ENCODE peak calls at places on chromosomes 5 and 9, in nine cellular contexts. Q is PC-3, W is neuronal stem cell, L is IMR-90, J is fibroblast of lung, Z is mesenchymal stem cell, I is HCT116, O is neural progenitor cell, D is GM23248. K is an unnamed sample.
A peak's percentile ranks its signal among the peaks of the same experiment; 100 is the strongest.

GRCh38 chr5:69367697-69368279 is 1.5 kb downstream of the AK6 start:
- DNase-seq in W (no peak), Z (peak; percentile 11), Q (peak; percentile 4), I (no peak), D (no peak), J (no peak), O (no peak), L (no peak), K (no peak)

GRCh38 chr9:92561374-92562329 is 25.9 kb upstream of the ECM2 start:
- DNase-seq in W (no peak), Z (peak; percentile 28), I (no peak), J (peak; percentile 85), D (peak; percentile 31), Q (peak; percentile 69), L (peak; percentile 74), O (no peak), K (no peak)

GRCh38 chr5:169153405-169153804 is 147.5 kb downstream of the SLIT3 start:
- DNase-seq in Z (peak; percentile 15), J (no peak), W (no peak), I (no peak), D (no peak), L (no peak), O (no peak), Q (no peak), K (no peak)

GRCh38 chr9:23829580-23830458 is 3.8 kb upstream of the ELAVL2 start:
- DNase-seq in L (peak; percentile 2), O (peak; percentile 77), D (peak; percentile 49), J (no peak), I (no peak), Z (peak; percentile 40), Q (peak; percentile 54), W (no peak), K (no peak)

GRCh38 chr5:91499943-91500531 is 116.9 kb upstream of the ARRDC3 start:
- DNase-seq in O (peak; percentile 70), D (peak; percentile 63), W (peak; percentile 48), Q (peak; percentile 82), J (peak; percentile 39), L (peak; percentile 54), I (peak; percentile 42), Z (peak; percentile 63), K (no peak)

GRCh38 chr5:5104550-5104949 is 35.6 kb upstream of the ADAMTS16 start:
- DNase-seq in Z (no peak), L (no peak), W (no peak), J (no peak), I (no peak), D (no peak), O (no peak), Q (peak; percentile 52), K (no peak)

GRCh38 chr5:171127314-171127713 is 181.7 kb upstream of the TLX3 start:
- DNase-seq in O (no peak), J (peak; percentile 45), Q (no peak), D (peak; percentile 12), I (no peak), Z (no peak), L (peak; percentile 57), W (no peak), K (no peak)

GRCh38 chr9:105661011-105661410 is 1.2 kb upstream of the TAL2 start:
- DNase-seq in O (no peak), I (no peak), Z (no peak), J (no peak), L (no peak), D (no peak), Q (no peak), W (no peak), K (no peak)

GRCh38 chr9:20760246-20760901 is 76.3 kb downstream of the FOCAD start:
- DNase-seq in O (no peak), Q (no peak), I (no peak), J (no peak), D (no peak), L (no peak), W (no peak), Z (no peak), K (no peak)

GRCh38 chr5:38653389-38653788 is 96.9 kb upstream of the LIFR start:
- DNase-seq in I (no peak), O (no peak), Q (no peak), D (no peak), J (no peak), Z (no peak), W (no peak), L (no peak), K (no peak)

GRCh38 chr5:64838376-64838775 is 69.6 kb downstream of the CWC27 start:
- DNase-seq in J (peak; percentile 39), O (no peak), D (no peak), L (peak; percentile 68), W (no peak), I (no peak), Z (peak; percentile 52), Q (no peak), K (no peak)

GRCh38 chr9:130981002-130981760 is 27.8 kb upstream of the LAMC3 start:
- DNase-seq in Q (no peak), Z (no peak), O (no peak), L (no peak), D (no peak), W (no peak), J (no peak), I (no peak), K (no peak)

GRCh38 chr9:1721219-1721618 is 293.9 kb upstream of the SMARCA2 start:
- DNase-seq in D (no peak), W (no peak), J (no peak), O (no peak), I (no peak), L (no peak), Q (no peak), Z (no peak), K (no peak)

DNA sequence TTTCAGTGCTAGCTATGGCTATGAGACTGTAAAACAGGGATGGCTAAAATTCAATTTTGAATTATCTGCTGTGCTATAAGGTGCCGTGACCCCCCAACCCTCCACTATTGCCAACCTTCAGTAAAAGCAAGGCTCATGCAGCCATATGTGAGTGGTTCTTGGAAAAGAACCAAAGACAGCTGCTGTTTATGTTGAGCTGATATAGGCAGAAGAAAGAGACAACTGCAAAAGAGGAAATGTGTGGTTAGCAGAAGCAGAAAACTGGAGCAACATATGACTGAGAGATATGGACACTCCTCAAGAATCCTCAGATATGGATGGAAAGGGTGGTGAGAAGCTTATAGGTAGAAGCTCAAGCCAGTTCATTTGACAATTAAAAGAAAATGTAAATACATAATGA is 200.3 kb downstream of the TLE1 start:
- DNase-seq in J (peak; percentile 20), I (no peak), W (no peak), O (no peak), D (no peak), L (peak; percentile 79), Q (no peak), Z (peak; percentile 45), K (no peak)
- H3K36me3 ChIP-seq in J (no peaks in the 10 kb centered on the region), I (no peaks in the 10 kb centered on the region), W (no peaks in the 10 kb centered on the region), O (no peaks in the 10 kb centered on the region), D (no peaks in the 10 kb centered on the region), L (no peaks in the 10 kb centered on the region), Q (no peaks in the 10 kb centered on the region), Z (no peaks in the 10 kb centered on the region), K (no peaks in the 10 kb centered on the region)

DNA sequence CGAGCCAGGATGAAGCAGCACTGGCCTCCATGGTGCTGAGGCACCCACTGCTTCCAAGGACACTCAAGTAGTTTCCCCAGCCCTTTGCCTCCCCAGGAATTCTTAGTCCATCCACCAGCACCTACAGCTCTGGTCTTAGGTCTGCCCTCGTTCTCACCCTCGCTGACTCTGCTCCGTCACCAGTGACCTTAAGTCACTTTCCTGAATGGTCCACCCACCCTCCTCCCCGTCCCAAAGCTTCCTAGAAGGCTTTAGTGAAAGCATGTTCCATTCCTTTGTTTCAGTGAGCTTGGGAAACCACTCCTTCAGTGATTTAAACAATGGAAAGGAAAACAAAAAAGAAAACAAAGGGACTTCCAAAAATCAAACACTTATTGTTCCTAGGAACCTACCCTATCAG is 54.6 kb upstream of the MAP3K1 start:
- DNase-seq in Z (no peak), W (peak; percentile 15), L (no peak), J (no peak), I (no peak), D (no peak), Q (no peak), O (peak; percentile 71), K (no peak)
- H3K9ac ChIP-seq in Z (no peak overlapping the region), W (no peak overlapping the region), L (no peak overlapping the region), J (no peak overlapping the region), I (no peak overlapping the region), D (no peak overlapping the region), Q (no peak overlapping the region), O (no peak overlapping the region), K (no peak overlapping the region)

GRCh38 chr5:142864293-142865260 is 94.4 kb downstream of the ARHGAP26 start:
- DNase-seq in Z (no peak), L (no peak), W (no peak), I (no peak), D (no peak), J (no peak), O (no peak), Q (no peak), K (no peak)

GRCh38 chr5:142869883-142870282 is 99.7 kb downstream of the ARHGAP26 start:
- DNase-seq in W (no peak), J (no peak), Q (no peak), D (no peak), O (no peak), I (no peak), Z (no peak), L (peak; percentile 11), K (no peak)

GRCh38 chr5:142865631-142866030 is 95.5 kb downstream of the ARHGAP26 start:
- DNase-seq in O (no peak), J (no peak), W (no peak), I (no peak), L (no peak), Z (no peak), D (no peak), Q (no peak), K (no peak)

GRCh38 chr5:142863856-142864255 is 93.7 kb downstream of the ARHGAP26 start:
- DNase-seq in O (no peak), Z (no peak), Q (no peak), W (no peak), D (no peak), L (no peak), I (no peak), J (no peak), K (no peak)

DNA sequence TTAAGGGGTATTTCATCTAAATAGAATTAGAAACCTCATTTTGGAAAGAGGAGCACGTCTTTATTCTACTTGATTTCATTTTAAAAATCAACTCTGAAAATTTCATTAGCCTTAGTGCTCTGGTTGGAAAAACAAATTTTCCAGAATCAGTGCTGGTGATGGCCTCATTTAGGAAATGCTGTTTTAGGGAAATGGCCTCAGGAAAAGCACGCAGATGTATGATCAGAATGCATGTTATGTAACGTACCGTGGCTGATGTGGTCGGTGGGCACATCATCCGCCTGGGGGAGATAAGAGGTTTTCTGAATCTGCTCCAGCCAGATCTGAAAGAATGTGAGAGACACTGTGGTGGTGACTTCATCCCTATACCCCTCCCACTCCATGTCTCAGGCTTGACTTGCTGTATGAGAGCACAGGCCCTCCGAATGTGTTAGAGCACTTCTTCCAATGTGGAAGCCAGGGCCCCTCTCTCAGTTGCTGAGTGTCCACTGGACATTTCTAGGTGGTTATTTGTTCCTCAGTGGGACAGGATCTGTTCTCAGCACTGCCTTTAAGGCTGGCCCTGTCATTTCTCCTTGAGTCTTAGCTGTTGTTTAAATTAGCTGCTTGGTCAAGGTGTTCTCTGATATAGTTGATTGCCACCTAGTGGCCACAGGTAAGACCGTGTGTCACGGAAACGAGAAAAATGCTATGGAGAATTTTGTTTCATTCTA is 96.5 kb downstream of the ARHGAP26 start:
- DNase-seq in O (peak; percentile 81), I (peak; percentile 67), L (peak; percentile 73), Z (peak; percentile 60), W (peak; percentile 42), Q (peak; percentile 76), D (peak; percentile 81), J (peak; percentile 78), K (no peak)
- H3K27ac ChIP-seq in O (no peak overlapping the region), I (no peak overlapping the region), L (no peak overlapping the region), Z (peak overlapping the region; percentile 6), W (no peak overlapping the region), Q (peak overlapping the region; percentile 55), D (no peak overlapping the region), J (no peak overlapping the region), K (no peak overlapping the region)

GRCh38 chr5:180498378-180498777 is 4.2 kb downstream of the CNOT6 start:
- DNase-seq in O (no peak), I (no peak), Z (no peak), L (no peak), J (no peak), W (no peak), Q (no peak), D (no peak), K (no peak)
- H3K36me3 ChIP-seq in O (no peaks in the 10 kb centered on the region), I (peaks cover 6% of the 10 kb centered on the region), Z (peaks cover 16% of the 10 kb centered on the region), L (peaks cover 6% of the 10 kb centered on the region), J (no peaks in the 10 kb centered on the region), W (peaks cover 75% of the 10 kb centered on the region), Q (peaks cover 5% of the 10 kb centered on the region), D (no peaks in the 10 kb centered on the region), K (no peaks in the 10 kb centered on the region)